ENCODE peak calls at places on chromosome 21, in nine cellular contexts. B is astrocyte, S is germinal center, Z is Peyer's patch, K is small intestine, U is Right ventricle myocardium superior, G is amniotic stem cell, O is NCI-H510A treated with DMSO at 0.1 percent for 48 hours, A is astrocyte of the cerebellum. T is an unnamed sample.

GRCh38 chr21:19998450-19998849 is 999.8 kb upstream of the NCAM2 start:
- DNase-seq in B (no peak), Z (no peak), G (no peak), O (no peak), U (no peak), S (no peak), A (no peak), K (no peak), T (no peak)

GRCh38 chr21:15671188-15671587 is 58.6 kb upstream of the USP25 start:
- DNase-seq in A (no peak), O (no peak), S (no peak), B (no peak), K (no peak), G (no peak), U (no peak), Z (no peak), T (no peak)

GRCh38 chr21:44933938-44934260 is 5.9 kb upstream of the SLX9 start:
- DNase-seq in S (no peak), K (no peak), A (no peak), B (no peak), Z (no peak), O (no peak), G (no peak), U (no peak), T (no peak)

GRCh38 chr21:28758883-28759242 is 233.8 kb downstream of the LTN1 start:
- DNase-seq in O (no peak), Z (no peak), A (no peak), K (no peak), B (no peak), U (no peak), S (no peak), G (no peak), T (no peak)

GRCh38 chr21:32802954-32803353 is 31.4 kb upstream of the PAXBP1 start:
- DNase-seq in B (no peak), U (no peak), K (no peak), O (no peak), A (no peak), S (no peak), G (no peak), Z (no peak), T (no peak)

GRCh38 chr21:32457360-32457840 is 44.9 kb downstream of the EVA1C start:
- DNase-seq in U (peak; percentile 58), O (no peak), S (no peak), G (no peak), Z (peak; percentile 62), A (no peak), B (no peak), K (peak; percentile 84), T (peak; percentile 68)

GRCh38 chr21:31473685-31474345 is 129.8 kb upstream of the TIAM1 start:
- DNase-seq in Z (no peak), K (no peak), A (no peak), S (no peak), B (no peak), U (no peak), G (no peak), O (no peak), T (no peak)

GRCh38 chr21:26881504-26882228 is 36.5 kb upstream of the ADAMTS1 start:
- DNase-seq in K (no peak), G (no peak), U (no peak), O (no peak), B (peak; percentile 2), Z (no peak), A (peak; percentile 31), S (no peak), T (no peak)

GRCh38 chr21:33991091-33991490 is 75.5 kb upstream of the ATP5PO start:
- DNase-seq in Z (no peak), U (no peak), O (no peak), G (no peak), S (no peak), B (no peak), K (no peak), A (no peak), T (no peak)

GRCh38 chr21:27681841-27682240 is 715.0 kb upstream of the ADAMTS5 start:
- DNase-seq in K (no peak), O (no peak), G (no peak), Z (no peak), U (no peak), A (no peak), B (no peak), S (no peak), T (no peak)

GRCh38 chr21:35138665-35139381 is 89.7 kb upstream of the RUNX1 start:
- DNase-seq in S (peak; percentile 70), G (no peak), B (peak; percentile 100), Z (no peak), U (no peak), O (no peak), K (peak; percentile 49), A (peak; percentile 96), T (no peak)

GRCh38 chr21:38386967-38387366 is 111.3 kb downstream of the ERG start:
- DNase-seq in S (no peak), A (no peak), Z (no peak), U (no peak), B (peak; percentile 26), O (no peak), K (no peak), G (no peak), T (no peak)

GRCh38 chr21:34354836-34355235 is 9.0 kb upstream of the KCNE2 start:
- DNase-seq in O (no peak), S (no peak), A (no peak), K (no peak), U (no peak), Z (no peak), B (no peak), G (no peak), T (no peak)

GRCh38 chr21:16633851-16634521 is 878.9 kb upstream of the CXADR start:
- DNase-seq in K (no peak), S (no peak), O (no peak), B (no peak), G (no peak), U (no peak), Z (no peak), A (no peak), T (no peak)

GRCh38 chr21:31623664-31624063 is 35.8 kb upstream of the SOD1 start:
- DNase-seq in U (no peak), K (no peak), A (no peak), B (no peak), Z (no peak), O (no peak), S (peak; percentile 33), G (no peak), T (no peak)

GRCh38 chr21:29342394-29342957 is 43.8 kb downstream of the BACH1 start:
- DNase-seq in B (peak; percentile 99), A (peak; percentile 91), U (peak; percentile 76), O (no peak), S (no peak), K (no peak), Z (no peak), G (no peak), T (peak; percentile 60)

GRCh38 chr21:36881223-36881622 is 85.2 kb downstream of the HLCS start:
- DNase-seq in S (no peak), O (no peak), B (peak; percentile 95), G (peak; percentile 69), Z (no peak), A (peak; percentile 9), K (no peak), U (no peak), T (no peak)

GRCh38 chr21:21200939-21201610 is 202.9 kb downstream of the NCAM2 start:
- DNase-seq in S (no peak), B (no peak), A (no peak), G (no peak), K (no peak), U (no peak), Z (no peak), O (no peak), T (no peak)

GRCh38 chr21:32545948-32546441 is 39.3 kb downstream of the TCP10L start:
- DNase-seq in Z (no peak), S (no peak), K (no peak), O (no peak), A (no peak), B (peak; percentile 49), U (no peak), G (no peak), T (no peak)

GRCh38 chr21:39968010-39968409 is 100.8 kb downstream of the PCP4 start:
- DNase-seq in O (no peak), A (no peak), B (no peak), S (no peak), U (no peak), K (no peak), G (no peak), Z (no peak), T (no peak)